ENCODE peak calls at places on chromosomes 2 and 18, in ten cellular contexts. W is adrenal gland, K is stomach, E is IMR-90, M is A549, G is right lobe of liver, R is transverse colon, P is breast epithelium, I is testis, T is spleen. C is an unnamed sample.

GRCh38 chr2:172429351-172429968 is 2.1 kb downstream of the ITGA6 start:
- DNase-seq in M (no peak), T (no peak), W (no peak), E (peak), I (no peak), K (no peak), G (no peak), P (peak), R (no peak), C (no peak)

GRCh38 chr2:42598656-42599267 is 30.3 kb downstream of the MTA3 start:
- DNase-seq in E (no peak), P (no peak), T (no peak), W (no peak), G (no peak), M (no peak), R (no peak), I (no peak), K (no peak), C (no peak)

GRCh38 chr2:106158871-106159270 is 35.2 kb downstream of the UXS1 start:
- DNase-seq in E (no peak), I (no peak), W (no peak), K (no peak), R (no peak), G (no peak), T (no peak), P (no peak), M (no peak), C (no peak)

GRCh38 chr2:128309341-128310093 is 9.2 kb downstream of the HS6ST1 start:
- DNase-seq in P (no peak), M (no peak), I (peak), E (peak), R (peak), G (peak), W (peak), T (peak), K (peak), C (peak)

GRCh38 chr2:74966893-74967292 is 8.4 kb downstream of the POLE4 start:
- DNase-seq in R (no peak), K (no peak), I (no peak), P (no peak), E (no peak), W (no peak), T (no peak), M (no peak), G (no peak), C (no peak)

GRCh38 chr18:9447334-9447733 is 28.0 kb upstream of the RALBP1 start:
- DNase-seq in E (no peak), M (no peak), I (no peak), P (no peak), R (no peak), K (no peak), W (no peak), T (no peak), G (no peak), C (no peak)

GRCh38 chr2:69720404-69720803 is 21.5 kb upstream of the ANXA4 start:
- DNase-seq in P (no peak), G (no peak), I (no peak), M (no peak), R (no peak), K (no peak), W (no peak), E (peak), T (no peak), C (no peak)

GRCh38 chr2:237435844-237436590 is 22.1 kb upstream of the COL6A3 start:
- DNase-seq in G (no peak), R (no peak), K (no peak), W (no peak), M (no peak), T (no peak), E (peak), I (peak), P (no peak), C (no peak)

GRCh38 chr2:218854860-218855259 is 4.7 kb upstream of the WNT6 start:
- DNase-seq in G (no peak), K (no peak), M (no peak), R (no peak), I (no peak), E (no peak), P (no peak), W (no peak), T (peak), C (no peak)

GRCh38 chr2:197500503-197501179 is 462 bp downstream of the HSPE1 start:
- DNase-seq in G (no peak), I (no peak), T (no peak), P (no peak), R (no peak), K (no peak), M (no peak), E (peak), W (no peak), C (no peak)

GRCh38 chr2:96856776-96857673 is 791 bp downstream of the ANKRD39 start:
- DNase-seq in W (no peak), R (peak), E (no peak), P (no peak), I (peak), K (no peak), T (no peak), M (no peak), G (no peak), C (no peak)

GRCh38 chr18:42030586-42031182 is 75.7 kb downstream of the PIK3C3 start:
- DNase-seq in G (no peak), P (no peak), W (no peak), M (peak), E (peak), I (peak), T (no peak), K (no peak), R (no peak), C (no peak)

GRCh38 chr18:9297007-9297393 is 37.6 kb upstream of the TWSG1 start:
- DNase-seq in R (no peak), K (no peak), E (no peak), G (no peak), T (no peak), M (no peak), W (no peak), I (no peak), P (no peak), C (no peak)

GRCh38 chr2:133972786-133973185 is 281.1 kb upstream of the MGAT5 start:
- DNase-seq in T (no peak), R (no peak), I (peak), K (no peak), E (peak), W (peak), G (no peak), M (no peak), P (peak), C (peak)

GRCh38 chr2:96164459-96165184 is 19.4 kb upstream of the DUSP2 start:
- DNase-seq in G (no peak), M (no peak), K (no peak), I (no peak), T (peak), R (peak), W (no peak), P (no peak), E (no peak), C (no peak)

GRCh38 chr2:12389354-12390045 is 327.2 kb upstream of the TRIB2 start:
- DNase-seq in E (peak), R (no peak), G (no peak), P (no peak), W (no peak), I (no peak), K (no peak), T (no peak), M (no peak), C (no peak)

GRCh38 chr18:12254137-12254819 is at the start of gene CIDEA:
- DNase-seq in P (no peak), M (no peak), K (no peak), E (no peak), T (peak), I (no peak), G (no peak), R (no peak), W (no peak), C (no peak)

GRCh38 chr18:59898609-59899297 is 1.0 kb upstream of the PMAIP1 start:
- DNase-seq in T (peak), I (no peak), W (no peak), G (peak), M (no peak), K (no peak), P (no peak), E (no peak), R (no peak), C (no peak)

GRCh38 chr2:133755515-133756311 is 187.4 kb upstream of the NCKAP5 start:
- DNase-seq in W (no peak), T (no peak), I (peak), M (no peak), K (no peak), G (no peak), P (no peak), E (peak), R (no peak), C (no peak)

GRCh38 chr2:86552889-86553288 is 10.4 kb downstream of the CHMP3 start:
- DNase-seq in W (no peak), K (no peak), G (no peak), E (no peak), M (no peak), T (no peak), I (no peak), R (no peak), P (no peak), C (no peak)

GRCh38 chr2:172096661-172097547 is 5.8 kb downstream of the DLX2 start:
- DNase-seq in P (no peak), T (no peak), K (no peak), R (no peak), M (no peak), G (no peak), I (no peak), W (no peak), E (peak), C (no peak)

GRCh38 chr2:215454519-215454918 is 18.7 kb upstream of the FN1 start:
- DNase-seq in P (no peak), M (peak), E (no peak), W (peak), K (no peak), R (no peak), T (no peak), G (no peak), I (no peak), C (no peak)

GRCh38 chr18:30683836-30684235 is 358.7 kb downstream of the DSC3 start:
- DNase-seq in I (no peak), R (no peak), G (no peak), K (no peak), E (no peak), W (no peak), M (no peak), T (no peak), P (no peak), C (no peak)

GRCh38 chr2:152425765-152426710 is 91.1 kb downstream of the FMNL2 start:
- DNase-seq in K (no peak), P (no peak), E (no peak), M (no peak), T (no peak), R (no peak), I (no peak), G (no peak), W (no peak), C (no peak)

GRCh38 chr2:96374211-96374951 is 38.8 kb downstream of the NCAPH start:
- DNase-seq in E (peak), W (peak), P (no peak), T (no peak), I (peak), M (no peak), R (peak), G (peak), K (peak), C (no peak)

GRCh38 chr2:201798252-201798918 is 8.0 kb upstream of the CDK15 start:
- DNase-seq in E (peak), P (no peak), M (no peak), T (no peak), W (no peak), G (no peak), K (no peak), R (no peak), I (no peak), C (no peak)

GRCh38 chr2:29697715-29698114 is 223.7 kb downstream of the ALK start:
- DNase-seq in K (no peak), W (no peak), T (no peak), G (no peak), P (no peak), E (no peak), R (no peak), M (no peak), I (no peak), C (no peak)

GRCh38 chr2:102444233-102444632 is 21.3 kb downstream of the IL18RAP start:
- DNase-seq in I (no peak), E (no peak), K (no peak), P (no peak), G (no peak), W (no peak), T (no peak), R (no peak), M (no peak), C (no peak)

GRCh38 chr2:199940373-199940772 is 14.9 kb downstream of the TYW5 start:
- DNase-seq in R (no peak), M (peak), I (no peak), K (no peak), T (no peak), E (peak), W (peak), P (no peak), G (no peak), C (no peak)

GRCh38 chr2:61658841-61659780 is 121.0 kb upstream of the XPO1 start:
- DNase-seq in W (peak), R (no peak), P (no peak), E (peak), I (no peak), M (peak), T (no peak), K (peak), G (no peak), C (no peak)

GRCh38 chr2:21303876-21304275 is 180.1 kb downstream of the TDRD15 start:
- DNase-seq in P (no peak), M (no peak), G (no peak), T (no peak), E (no peak), K (no peak), R (no peak), W (no peak), I (no peak), C (no peak)

GRCh38 chr2:20212459-20212870 is 12.5 kb downstream of the SDC1 start:
- DNase-seq in G (no peak), R (no peak), K (no peak), E (peak), P (peak), I (no peak), M (no peak), W (no peak), T (no peak), C (peak)

GRCh38 chr2:5190023-5190422 is 502.2 kb upstream of the SOX11 start:
- DNase-seq in M (no peak), G (no peak), W (no peak), E (no peak), R (no peak), T (no peak), K (no peak), I (no peak), P (no peak), C (no peak)

GRCh38 chr2:27903649-27904544 is 13.4 kb downstream of the BABAM2 start:
- DNase-seq in P (no peak), T (no peak), R (no peak), M (no peak), I (no peak), G (no peak), W (peak), E (peak), K (no peak), C (no peak)

GRCh38 chr2:10256525-10257031 is 46.1 kb upstream of the HPCAL1 start:
- DNase-seq in W (no peak), E (no peak), G (peak), M (no peak), R (no peak), K (no peak), T (no peak), I (no peak), P (no peak), C (no peak)

GRCh38 chr2:161228511-161229240 is 68.4 kb downstream of the TANK start:
- DNase-seq in I (no peak), P (no peak), M (no peak), K (no peak), T (no peak), G (no peak), W (no peak), R (no peak), E (peak), C (no peak)

GRCh38 chr2:20450201-20451108 is 3.6 kb downstream of the RHOB start:
- DNase-seq in K (peak), W (peak), M (no peak), G (peak), I (peak), E (peak), T (peak), P (peak), R (peak), C (peak)

GRCh38 chr2:240182476-240182875 is 42.0 kb upstream of the OTOS start:
- DNase-seq in R (no peak), P (no peak), E (no peak), W (no peak), G (peak), T (peak), I (no peak), M (no peak), K (no peak), C (no peak)

GRCh38 chr2:240179941-240180666 is 39.6 kb upstream of the OTOS start:
- DNase-seq in P (no peak), T (peak), R (no peak), M (no peak), G (no peak), K (no peak), I (no peak), E (no peak), W (no peak), C (no peak)

GRCh38 chr2:240179186-240179815 is 38.8 kb upstream of the OTOS start:
- DNase-seq in W (no peak), R (no peak), P (no peak), G (no peak), E (no peak), T (peak), I (no peak), M (no peak), K (no peak), C (no peak)

GRCh38 chr2:240182001-240182400 is 41.5 kb upstream of the OTOS start:
- DNase-seq in E (no peak), G (peak), K (no peak), R (no peak), M (no peak), T (peak), P (no peak), I (no peak), W (no peak), C (peak)

GRCh38 chr2:240178564-240178963 is 38.1 kb upstream of the OTOS start:
- DNase-seq in T (peak), M (no peak), R (no peak), G (no peak), P (no peak), W (no peak), K (no peak), I (no peak), E (no peak), C (no peak)
- TF ChIP-seq CTCF in T (no peak), M (no peak), R (no peak), G (no peak), P (no peak), W (no peak), K (no peak), I (no peak), E (no peak), C (no peak)

DNA sequence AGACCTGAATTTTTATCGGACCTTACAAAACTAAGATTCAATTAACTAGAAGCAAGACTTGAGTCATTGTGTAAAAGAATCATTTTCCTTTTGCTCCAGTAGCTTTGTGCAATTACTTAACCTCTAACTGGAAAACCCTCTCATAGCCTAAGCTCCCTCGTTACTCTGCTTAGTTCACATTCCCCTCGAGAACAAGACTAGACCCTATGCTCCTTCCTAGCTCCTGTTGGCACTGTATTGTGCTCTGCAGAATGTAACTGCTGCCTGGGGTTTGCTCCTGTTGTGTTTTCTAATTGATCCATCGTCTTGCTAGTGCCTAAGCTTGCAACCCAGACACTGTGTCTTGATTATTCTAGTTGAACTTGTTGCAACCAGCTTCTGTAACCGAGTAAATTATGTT is 347.0 kb downstream of the ZNF804A start:
- DNase-seq in W (no peak), G (no peak), R (no peak), T (no peak), M (no peak), E (no peak), K (no peak), I (no peak), P (no peak), C (no peak)
- TF ChIP-seq POLR2A in W (no peak), G (no peak), R (no peak), T (no peak), M (no peak), E (no peak), K (no peak), I (no peak), P (no peak), C (no peak)

GRCh38 chr2:44969936-44970335 is 28.4 kb downstream of the SIX3 start:
- DNase-seq in P (no peak), I (no peak), E (no peak), M (no peak), W (no peak), R (no peak), K (no peak), G (no peak), T (no peak), C (no peak)

GRCh38 chr2:44975571-44976450 is 33.4 kb downstream of the SIX2 start:
- DNase-seq in I (peak), G (no peak), P (no peak), W (no peak), M (no peak), E (no peak), T (no peak), R (no peak), K (no peak), C (no peak)

GRCh38 chr2:44970846-44971450 is 29.4 kb downstream of the SIX3 start:
- DNase-seq in W (peak), K (no peak), P (no peak), R (no peak), E (peak), M (no peak), G (no peak), T (no peak), I (no peak), C (no peak)

GRCh38 chr2:44974064-44974715 is 32.7 kb downstream of the SIX3 start:
- DNase-seq in W (peak), G (no peak), K (no peak), R (no peak), E (peak), T (no peak), P (no peak), I (peak), M (peak), C (no peak)

GRCh38 chr2:44972771-44973535 is 31.5 kb downstream of the SIX3 start:
- DNase-seq in W (no peak), R (no peak), I (no peak), M (no peak), P (no peak), K (no peak), E (no peak), T (no peak), G (no peak), C (no peak)
- H3K4me3 ChIP-seq in W (no peak), R (no peak), I (no peak), M (no peak), P (no peak), K (no peak), E (no peak), T (no peak), G (no peak), C (no peak)

GRCh38 chr2:8225798-8226197 is 456.1 kb upstream of the ID2 start:
- DNase-seq in W (no peak), E (no peak), K (no peak), M (no peak), I (no peak), R (no peak), P (no peak), G (no peak), T (no peak), C (no peak)

GRCh38 chr2:8231909-8232308 is 449.9 kb upstream of the ID2 start:
- DNase-seq in G (no peak), K (no peak), I (no peak), P (no peak), T (no peak), W (no peak), R (no peak), M (no peak), E (no peak), C (no peak)

GRCh38 chr2:8230466-8230865 is 451.4 kb upstream of the ID2 start:
- DNase-seq in P (no peak), G (no peak), I (no peak), W (no peak), R (no peak), T (no peak), M (no peak), K (no peak), E (no peak), C (no peak)

GRCh38 chr2:8225257-8225656 is 456.6 kb upstream of the ID2 start:
- DNase-seq in W (no peak), R (no peak), G (no peak), K (no peak), M (no peak), P (no peak), E (no peak), I (peak), T (no peak), C (no peak)

DNA sequence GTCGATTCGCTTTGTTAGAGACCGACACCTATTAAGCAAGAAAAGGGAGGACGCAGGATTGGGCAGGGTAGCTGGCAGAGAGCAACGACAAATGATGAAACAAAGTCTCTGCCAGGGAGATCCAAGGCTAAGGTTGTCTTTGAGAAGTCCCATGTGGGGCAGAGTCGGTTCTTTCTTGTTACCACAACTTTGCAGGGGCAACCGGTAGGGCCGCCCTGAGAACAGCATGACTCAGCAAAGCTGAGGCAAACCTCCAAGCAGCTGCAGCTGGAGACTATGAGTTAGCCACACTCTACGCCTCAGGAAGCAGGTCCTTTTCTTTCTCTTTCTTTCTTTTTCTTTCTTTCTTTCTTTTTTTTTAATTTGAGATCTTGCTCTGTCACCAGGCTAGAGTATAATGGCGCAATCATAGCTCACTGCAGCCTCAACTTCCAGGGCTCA is 452.3 kb upstream of the ID2 start:
- DNase-seq in G (no peak), P (peak), R (peak), T (peak), I (peak), K (peak), E (peak), W (peak), M (no peak), C (peak)
- TF ChIP-seq CTCF in G (no peak), P (no peak), R (no peak), T (no peak), I (no peak), K (no peak), E (no peak), W (no peak), M (no peak), C (no peak)

C was measured in ovary.